ENCODE peak calls at places on chromosomes 13 and 19, in five cellular contexts. One of them, this sample, is unnamed.

GRCh38 chr19:51689751-51690358 is 3.3 kb upstream of the SPACA6 start:
- DNase-seq in GM12878: no peak
- DNase-seq in SK-N-SH: peak
- DNase-seq in HepG2: no peak
- DNase-seq in K562: peak
- DNase-seq in this sample: no peak

GRCh38 chr19:4524808-4525562 is 6.7 kb upstream of the PLIN4 start:
- DNase-seq in GM12878: no peak
- DNase-seq in SK-N-SH: peak
- DNase-seq in HepG2: no peak
- DNase-seq in K562: peak
- DNase-seq in this sample: no peak

GRCh38 chr13:86907116-86907515 is 764.1 kb upstream of the SLITRK5 start:
- DNase-seq in GM12878: no peak
- DNase-seq in SK-N-SH: no peak
- DNase-seq in HepG2: no peak
- DNase-seq in K562: no peak
- DNase-seq in this sample: no peak

GRCh38 chr13:76222511-76222910 is 586.4 kb downstream of the LMO7 start:
- DNase-seq in GM12878: no peak
- DNase-seq in SK-N-SH: no peak
- DNase-seq in HepG2: no peak
- DNase-seq in K562: no peak
- DNase-seq in this sample: no peak

GRCh38 chr13:110113284-110113764 is 193.6 kb downstream of the COL4A1 start:
- DNase-seq in GM12878: no peak
- DNase-seq in SK-N-SH: no peak
- DNase-seq in HepG2: no peak
- DNase-seq in K562: no peak
- DNase-seq in this sample: peak

GRCh38 chr19:53037101-53038097 is 7.1 kb upstream of the ERVV-2 start:
- DNase-seq in GM12878: no peak
- DNase-seq in SK-N-SH: peak
- DNase-seq in HepG2: no peak
- DNase-seq in K562: peak
- DNase-seq in this sample: no peak

GRCh38 chr13:97223711-97224461 is 1.8 kb downstream of the MBNL2 start:
- DNase-seq in GM12878: no peak
- DNase-seq in SK-N-SH: no peak
- DNase-seq in HepG2: peak
- DNase-seq in K562: peak
- DNase-seq in this sample: peak

GRCh38 chr13:110716235-110716505 is 2.7 kb downstream of the ING1 start:
- DNase-seq in GM12878: no peak
- DNase-seq in SK-N-SH: no peak
- DNase-seq in HepG2: peak
- DNase-seq in K562: no peak
- DNase-seq in this sample: peak

GRCh38 chr19:34666958-34667265 is 10.0 kb downstream of the SCGB2B2 start:
- DNase-seq in GM12878: no peak
- DNase-seq in SK-N-SH: no peak
- DNase-seq in HepG2: no peak
- DNase-seq in K562: no peak
- DNase-seq in this sample: no peak

GRCh38 chr13:33323766-33324525 is 38.4 kb upstream of the STARD13 start:
- DNase-seq in GM12878: no peak
- DNase-seq in SK-N-SH: no peak
- DNase-seq in HepG2: no peak
- DNase-seq in K562: no peak
- DNase-seq in this sample: no peak

GRCh38 chr13:42417624-42418023 is 145.7 kb downstream of the AKAP11 start:
- DNase-seq in GM12878: no peak
- DNase-seq in SK-N-SH: no peak
- DNase-seq in HepG2: no peak
- DNase-seq in K562: no peak
- DNase-seq in this sample: no peak

GRCh38 chr19:860481-861098 is 1.1 kb downstream of the CFD start:
- DNase-seq in GM12878: no peak
- DNase-seq in SK-N-SH: peak
- DNase-seq in HepG2: peak
- DNase-seq in K562: peak
- DNase-seq in this sample: peak

GRCh38 chr19:5624154-5624663 is 1.3 kb downstream of the SAFB start:
- DNase-seq in GM12878: no peak
- DNase-seq in SK-N-SH: peak
- DNase-seq in HepG2: no peak
- DNase-seq in K562: no peak
- DNase-seq in this sample: no peak

GRCh38 chr13:110913322-110913721 is 1.5 kb downstream of the ANKRD10 start:
- DNase-seq in GM12878: no peak
- DNase-seq in SK-N-SH: no peak
- DNase-seq in HepG2: peak
- DNase-seq in K562: no peak
- DNase-seq in this sample: no peak

GRCh38 chr13:73171926-73172325 is 113.1 kb downstream of the KLF5 start:
- DNase-seq in GM12878: no peak
- DNase-seq in SK-N-SH: no peak
- DNase-seq in HepG2: no peak
- DNase-seq in K562: no peak
- DNase-seq in this sample: no peak

GRCh38 chr13:110714798-110715394 is 1.4 kb downstream of the ING1 start:
- DNase-seq in GM12878: no peak
- DNase-seq in SK-N-SH: no peak
- DNase-seq in HepG2: peak
- DNase-seq in K562: no peak
- DNase-seq in this sample: peak

GRCh38 chr13:98570929-98571372 is 6.0 kb downstream of the STK24 start:
- DNase-seq in GM12878: peak
- DNase-seq in SK-N-SH: no peak
- DNase-seq in HepG2: peak
- DNase-seq in K562: no peak
- DNase-seq in this sample: no peak

DNA sequence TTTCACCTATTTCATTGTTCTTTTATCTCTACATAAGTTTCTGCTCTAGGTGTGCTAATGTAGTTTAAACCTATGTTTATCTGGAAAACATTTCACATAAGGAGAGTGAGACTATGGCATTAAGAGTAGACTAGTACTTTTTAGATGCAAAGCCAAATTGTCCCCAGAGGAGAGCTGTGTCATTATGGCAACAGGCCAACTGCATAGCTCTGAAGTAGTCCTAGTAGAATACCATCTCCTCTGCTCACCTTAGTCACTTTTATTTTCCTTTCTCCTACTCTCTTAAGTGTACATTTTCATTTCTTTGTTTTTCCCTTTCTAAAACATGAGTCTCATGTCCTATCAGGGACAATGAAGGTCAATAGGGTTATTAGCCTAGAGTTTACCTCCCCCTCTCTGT is 123.1 kb downstream of the ITGBL1 start:
- DNase-seq in GM12878: no peak
- DNase-seq in SK-N-SH: no peak
- DNase-seq in HepG2: no peak
- DNase-seq in K562: no peak
- DNase-seq in this sample: no peak
- TF ChIP-seq REST in GM12878: no peak
- TF ChIP-seq REST in SK-N-SH: no peak
- TF ChIP-seq REST in HepG2: no peak
- TF ChIP-seq REST in K562: no peak
- TF ChIP-seq REST in this sample: no peak

GRCh38 chr13:94344126-94344863 is 135.2 kb downstream of the DCT start:
- DNase-seq in GM12878: no peak
- DNase-seq in SK-N-SH: no peak
- DNase-seq in HepG2: peak
- DNase-seq in K562: no peak
- DNase-seq in this sample: no peak
- TF ChIP-seq GABPA in GM12878: no peak
- TF ChIP-seq GABPA in SK-N-SH: no peak
- TF ChIP-seq GABPA in HepG2: no peak
- TF ChIP-seq GABPA in K562: no peak
- TF ChIP-seq GABPA in this sample: no peak

GRCh38 chr13:113545455-113545930 is 39.1 kb upstream of the TFDP1 start:
- DNase-seq in GM12878: no peak
- DNase-seq in SK-N-SH: peak
- DNase-seq in HepG2: no peak
- DNase-seq in K562: no peak
- DNase-seq in this sample: no peak

GRCh38 chr13:113544071-113544891 is 40.3 kb upstream of the TFDP1 start:
- DNase-seq in GM12878: no peak
- DNase-seq in SK-N-SH: peak
- DNase-seq in HepG2: peak
- DNase-seq in K562: no peak
- DNase-seq in this sample: no peak

GRCh38 chr13:113545931-113546516 is 38.5 kb upstream of the TFDP1 start:
- DNase-seq in GM12878: no peak
- DNase-seq in SK-N-SH: peak
- DNase-seq in HepG2: no peak
- DNase-seq in K562: no peak
- DNase-seq in this sample: no peak

GRCh38 chr13:113546571-113547247 is 37.8 kb upstream of the TFDP1 start:
- DNase-seq in GM12878: no peak
- DNase-seq in SK-N-SH: no peak
- DNase-seq in HepG2: no peak
- DNase-seq in K562: no peak
- DNase-seq in this sample: no peak

GRCh38 chr13:113544896-113545295 is 39.7 kb upstream of the TFDP1 start:
- DNase-seq in GM12878: no peak
- DNase-seq in SK-N-SH: no peak
- DNase-seq in HepG2: no peak
- DNase-seq in K562: no peak
- DNase-seq in this sample: no peak
- H3K27ac ChIP-seq in GM12878: no peak
- H3K27ac ChIP-seq in SK-N-SH: peak
- H3K27ac ChIP-seq in HepG2: peak
- H3K27ac ChIP-seq in K562: no peak
- H3K27ac ChIP-seq in this sample: no peak

DNA sequence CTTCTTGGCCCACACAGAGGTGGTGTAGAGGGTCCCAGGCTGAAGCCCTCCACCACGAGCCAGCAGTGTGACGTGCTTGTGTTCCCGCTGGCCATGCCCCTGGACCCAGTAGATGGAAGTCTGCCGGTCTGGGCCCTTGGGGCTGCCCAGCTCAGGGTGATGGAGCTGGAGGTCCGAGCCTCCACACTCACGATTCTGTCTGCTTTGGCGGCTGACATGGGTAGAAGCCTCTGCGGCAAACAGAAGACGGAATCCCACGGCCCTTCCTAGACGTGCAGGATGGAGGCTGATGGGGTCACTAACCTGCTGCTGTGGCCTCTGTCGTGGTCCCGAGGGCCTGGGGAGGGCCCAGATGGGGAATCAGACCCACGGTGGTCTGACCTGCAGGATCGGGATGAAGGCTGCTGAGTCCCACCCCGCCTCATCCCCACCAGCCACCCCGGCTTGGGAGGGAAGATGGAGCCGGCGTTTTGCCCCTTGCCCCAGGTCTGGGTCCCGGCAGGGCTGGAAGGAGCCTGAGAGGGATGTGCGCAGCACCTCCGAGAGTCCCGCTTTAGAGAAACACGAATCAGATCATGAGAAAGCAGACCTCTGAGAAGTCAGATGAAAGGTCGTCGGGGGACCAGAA is 4.4 kb downstream of the TMEM86B start:
- DNase-seq in GM12878: no peak
- DNase-seq in SK-N-SH: peak
- DNase-seq in HepG2: no peak
- DNase-seq in K562: no peak
- DNase-seq in this sample: no peak
- TF ChIP-seq REST in GM12878: no peak
- TF ChIP-seq REST in SK-N-SH: no peak
- TF ChIP-seq REST in HepG2: no peak
- TF ChIP-seq REST in K562: no peak
- TF ChIP-seq REST in this sample: no peak

GRCh38 chr13:48950507-48950886 is 25.2 kb upstream of the FNDC3A start:
- DNase-seq in GM12878: no peak
- DNase-seq in SK-N-SH: no peak
- DNase-seq in HepG2: peak
- DNase-seq in K562: no peak
- DNase-seq in this sample: no peak
- TF ChIP-seq GABPA in GM12878: no peak
- TF ChIP-seq GABPA in SK-N-SH: no peak
- TF ChIP-seq GABPA in HepG2: no peak
- TF ChIP-seq GABPA in K562: no peak
- TF ChIP-seq GABPA in this sample: no peak

DNA sequence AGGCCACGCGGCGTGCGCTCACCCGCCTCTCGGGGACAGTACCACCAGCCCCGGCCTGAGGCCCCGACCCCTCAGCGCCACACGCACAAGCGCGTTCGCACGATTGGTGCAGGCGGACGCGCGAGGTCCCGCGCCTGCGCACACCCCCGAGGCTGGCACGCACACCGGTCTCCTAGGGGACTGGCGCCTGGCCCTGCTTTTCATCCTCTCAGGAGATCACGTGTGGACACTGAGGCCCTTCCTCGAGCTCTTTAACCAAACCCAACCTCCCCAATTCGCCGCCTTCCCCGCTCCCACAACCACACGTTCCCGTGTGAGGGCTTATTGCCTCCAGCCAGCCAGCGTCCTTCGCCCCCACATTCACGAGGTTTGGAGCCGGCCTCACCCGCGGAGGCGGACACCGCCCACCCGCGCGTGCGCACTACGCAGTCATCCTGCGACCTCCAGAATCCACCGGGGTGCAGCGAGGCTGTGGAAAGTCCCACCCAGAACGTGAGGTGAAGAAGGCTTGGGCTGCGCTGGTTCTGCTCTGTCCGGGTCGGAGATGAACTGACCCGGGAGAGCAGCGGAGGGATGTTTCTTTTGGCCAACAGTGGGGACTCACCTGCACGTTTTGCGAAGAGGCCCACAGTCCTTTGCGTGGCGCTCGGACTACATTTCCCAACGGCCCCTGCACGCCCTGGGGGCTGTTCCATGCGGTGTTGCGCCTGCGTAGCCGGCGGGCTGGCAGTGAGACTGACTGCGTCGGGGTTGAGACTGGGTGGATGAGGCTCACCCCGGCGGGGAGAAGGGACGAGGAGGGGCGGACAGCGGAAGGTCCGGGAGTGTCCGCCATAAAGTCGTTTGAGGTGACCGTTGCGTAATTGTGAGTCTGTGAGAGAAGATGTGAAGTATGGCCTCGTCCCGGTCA is 539 bp upstream of the ZNF667 start:
- DNase-seq in GM12878: no peak
- DNase-seq in SK-N-SH: peak
- DNase-seq in HepG2: no peak
- DNase-seq in K562: peak
- DNase-seq in this sample: peak
- H3K27ac ChIP-seq in GM12878: no peak
- H3K27ac ChIP-seq in SK-N-SH: peak
- H3K27ac ChIP-seq in HepG2: no peak
- H3K27ac ChIP-seq in K562: no peak
- H3K27ac ChIP-seq in this sample: peak

GRCh38 chr13:92807343-92807742 is 419.3 kb upstream of the GPC6 start:
- DNase-seq in GM12878: no peak
- DNase-seq in SK-N-SH: no peak
- DNase-seq in HepG2: no peak
- DNase-seq in K562: no peak
- DNase-seq in this sample: no peak
- TF ChIP-seq REST in GM12878: no peak
- TF ChIP-seq REST in SK-N-SH: no peak
- TF ChIP-seq REST in HepG2: no peak
- TF ChIP-seq REST in K562: no peak
- TF ChIP-seq REST in this sample: no peak